ENCODE peak calls at places on chromosomes 3 and 15, in nine cellular contexts. Z is stimulated activated CD8-positive, alpha-beta memory T cell treated with anti-CD3 and anti-CD28 coated beads, Interleukin-4, amount 100 ng/mL, for 24 hours; P is renal cortical epithelial cell; D is posterior vena cava; B is memory B cell; W is nucleus accumbens; C is activated gamma-delta T cell treated with Interleukin-2 at 50 U/mL for 16 hours; F is vagina; E is NCI-H774. T is an unnamed sample.

GRCh38 chr15:74157868-74158827 is 15.4 kb upstream of the ISLR start:
- DNase-seq in Z (no peak), P (no peak), D (no peak), B (no peak), W (no peak), C (no peak), F (no peak), E (no peak), T (no peak)

GRCh38 chr3:70982274-70982673 is 601.3 kb downstream of the FOXP1 start:
- DNase-seq in Z (no peak), P (no peak), D (no peak), B (no peak), W (no peak), C (no peak), F (no peak), E (no peak), T (no peak)

GRCh38 chr3:4107430-4107829 is 195.7 kb upstream of the SETMAR start:
- DNase-seq in Z (no peak), P (no peak), D (no peak), B (no peak), W (no peak), C (no peak), F (no peak), E (no peak), T (no peak)

GRCh38 chr3:105523496-105523895 is 156.8 kb downstream of the ALCAM start:
- DNase-seq in Z (no peak), P (peak), D (no peak), B (no peak), W (no peak), C (no peak), F (no peak), E (no peak), T (no peak)

GRCh38 chr3:49512791-49513355 is 41.4 kb upstream of the BSN start:
- DNase-seq in Z (no peak), P (no peak), D (no peak), B (no peak), W (no peak), C (no peak), F (no peak), E (no peak), T (no peak)

GRCh38 chr3:81249540-81250029 is 511.9 kb downstream of the GBE1 start:
- DNase-seq in Z (no peak), P (peak), D (no peak), B (no peak), W (no peak), C (no peak), F (no peak), E (peak), T (no peak)

GRCh38 chr15:64070965-64071851 is 22.4 kb downstream of the CIAO2A start:
- DNase-seq in Z (no peak), P (peak), D (no peak), B (no peak), W (peak), C (no peak), F (peak), E (no peak), T (no peak)

GRCh38 chr3:13161771-13162535 is 88.7 kb upstream of the IQSEC1 start:
- DNase-seq in Z (no peak), P (no peak), D (peak), B (no peak), W (no peak), C (no peak), F (no peak), E (no peak), T (no peak)

GRCh38 chr3:128504957-128505730 is 12.1 kb upstream of the GATA2 start:
- DNase-seq in Z (no peak), P (no peak), D (no peak), B (no peak), W (no peak), C (no peak), F (peak), E (no peak), T (no peak)

GRCh38 chr15:100973351-100974034 is 54.3 kb downstream of the LRRK1 start:
- DNase-seq in Z (no peak), P (no peak), D (no peak), B (peak), W (no peak), C (no peak), F (no peak), E (no peak), T (peak)

GRCh38 chr15:23566070-23567050 is 886 bp downstream of the MKRN3 start:
- DNase-seq in Z (no peak), P (no peak), D (no peak), B (no peak), W (peak), C (peak), F (no peak), E (peak), T (no peak)

GRCh38 chr15:36632196-36632595 is 52.8 kb downstream of the CDIN1 start:
- DNase-seq in Z (no peak), P (peak), D (no peak), B (no peak), W (no peak), C (no peak), F (no peak), E (no peak), T (no peak)

GRCh38 chr3:120094776-120095225 is 554 bp upstream of the GSK3B start:
- DNase-seq in Z (peak), P (peak), D (peak), B (no peak), W (peak), C (no peak), F (peak), E (peak), T (peak)

GRCh38 chr3:162391301-162391700 is 894.7 kb downstream of the OTOL1 start:
- DNase-seq in Z (no peak), P (no peak), D (no peak), B (no peak), W (no peak), C (no peak), F (no peak), E (no peak), T (no peak)

GRCh38 chr15:97874139-97874538 is 86.4 kb upstream of the ARRDC4 start:
- DNase-seq in Z (no peak), P (no peak), D (no peak), B (no peak), W (no peak), C (no peak), F (no peak), E (no peak), T (no peak)

GRCh38 chr3:52773361-52774065 is 2.8 kb upstream of the NEK4 start:
- DNase-seq in Z (no peak), P (no peak), D (peak), B (no peak), W (no peak), C (no peak), F (peak), E (no peak), T (no peak)

GRCh38 chr3:45664558-45664957 is 24.6 kb upstream of the SACM1L start:
- DNase-seq in Z (peak), P (no peak), D (no peak), B (peak), W (no peak), C (peak), F (no peak), E (no peak), T (peak)

GRCh38 chr3:129419476-129419875 is 9.0 kb downstream of the EFCAB12 start:
- DNase-seq in Z (no peak), P (no peak), D (no peak), B (no peak), W (no peak), C (no peak), F (no peak), E (no peak), T (no peak)

GRCh38 chr3:99023590-99024192 is 122.2 kb upstream of the DCBLD2 start:
- DNase-seq in Z (no peak), P (peak), D (no peak), B (no peak), W (no peak), C (no peak), F (no peak), E (peak), T (no peak)

GRCh38 chr3:45333549-45333948 is 54.8 kb upstream of the LARS2 start:
- DNase-seq in Z (no peak), P (no peak), D (no peak), B (no peak), W (no peak), C (no peak), F (no peak), E (no peak), T (no peak)

GRCh38 chr15:68818671-68819450 is 1.8 kb downstream of the ANP32A start:
- DNase-seq in Z (no peak), P (no peak), D (peak), B (peak), W (peak), C (no peak), F (no peak), E (no peak), T (no peak)